ENCODE peak calls at places on chromosomes 13 and 19, in six cellular contexts. One of them, this sample, is unnamed.

GRCh38 chr19:39415111-39416046 is 2.9 kb downstream of the PLEKHG2 start:
- DNase-seq in H9: peak
- DNase-seq in mesenchymal stem cell: peak
- DNase-seq in IMR-90: no peak
- DNase-seq in H1: no peak
- DNase-seq in trophoblast cell: no peak
- DNase-seq in this sample: no peak

GRCh38 chr19:2888739-2889224 is 11.9 kb upstream of the ZNF57 start:
- DNase-seq in H9: peak
- DNase-seq in mesenchymal stem cell: no peak
- DNase-seq in IMR-90: no peak
- DNase-seq in H1: no peak
- DNase-seq in trophoblast cell: peak
- DNase-seq in this sample: no peak

GRCh38 chr13:110132178-110132975 is 174.6 kb downstream of the COL4A1 start:
- DNase-seq in H9: no peak
- DNase-seq in mesenchymal stem cell: peak
- DNase-seq in IMR-90: peak
- DNase-seq in H1: no peak
- DNase-seq in trophoblast cell: no peak
- DNase-seq in this sample: no peak

GRCh38 chr13:113553541-113554332 is 30.8 kb upstream of the TFDP1 start:
- DNase-seq in H9: no peak
- DNase-seq in mesenchymal stem cell: no peak
- DNase-seq in IMR-90: no peak
- DNase-seq in H1: no peak
- DNase-seq in trophoblast cell: no peak
- DNase-seq in this sample: no peak

GRCh38 chr19:17802137-17802858 is 7.4 kb downstream of the B3GNT3 start:
- DNase-seq in H9: no peak
- DNase-seq in mesenchymal stem cell: no peak
- DNase-seq in IMR-90: no peak
- DNase-seq in H1: no peak
- DNase-seq in trophoblast cell: no peak
- DNase-seq in this sample: no peak

GRCh38 chr13:103282571-103283450 is 216.6 kb upstream of the SLC10A2 start:
- DNase-seq in H9: no peak
- DNase-seq in mesenchymal stem cell: peak
- DNase-seq in IMR-90: peak
- DNase-seq in H1: no peak
- DNase-seq in trophoblast cell: peak
- DNase-seq in this sample: no peak

GRCh38 chr13:95713651-95714050 is 36.7 kb downstream of the DNAJC3 start:
- DNase-seq in H9: no peak
- DNase-seq in mesenchymal stem cell: peak
- DNase-seq in IMR-90: peak
- DNase-seq in H1: no peak
- DNase-seq in trophoblast cell: no peak
- DNase-seq in this sample: no peak

GRCh38 chr13:99426426-99426825 is 74.8 kb upstream of the TM9SF2 start:
- DNase-seq in H9: peak
- DNase-seq in mesenchymal stem cell: no peak
- DNase-seq in IMR-90: no peak
- DNase-seq in H1: no peak
- DNase-seq in trophoblast cell: no peak
- DNase-seq in this sample: no peak

GRCh38 chr19:38734426-38735256 is 9.6 kb downstream of the CAPN12 start:
- DNase-seq in H9: peak
- DNase-seq in mesenchymal stem cell: peak
- DNase-seq in IMR-90: no peak
- DNase-seq in H1: no peak
- DNase-seq in trophoblast cell: peak
- DNase-seq in this sample: no peak

GRCh38 chr13:97359181-97360057 is 74.5 kb upstream of the RAP2A start:
- DNase-seq in H9: peak
- DNase-seq in mesenchymal stem cell: peak
- DNase-seq in IMR-90: peak
- DNase-seq in H1: no peak
- DNase-seq in trophoblast cell: peak
- DNase-seq in this sample: peak

GRCh38 chr13:25963681-25964080 is 88.1 kb downstream of the SHISA2 start:
- DNase-seq in H9: no peak
- DNase-seq in mesenchymal stem cell: peak
- DNase-seq in IMR-90: no peak
- DNase-seq in H1: no peak
- DNase-seq in trophoblast cell: no peak
- DNase-seq in this sample: no peak

GRCh38 chr13:99422556-99423220 is 78.6 kb upstream of the TM9SF2 start:
- DNase-seq in H9: no peak
- DNase-seq in mesenchymal stem cell: no peak
- DNase-seq in IMR-90: no peak
- DNase-seq in H1: no peak
- DNase-seq in trophoblast cell: no peak
- DNase-seq in this sample: no peak

GRCh38 chr19:5507056-5507624 is 51.9 kb downstream of the ZNRF4 start:
- DNase-seq in H9: no peak
- DNase-seq in mesenchymal stem cell: no peak
- DNase-seq in IMR-90: no peak
- DNase-seq in H1: no peak
- DNase-seq in trophoblast cell: no peak
- DNase-seq in this sample: no peak

GRCh38 chr13:38045278-38046048 is 175.9 kb upstream of the TRPC4 start:
- DNase-seq in H9: peak
- DNase-seq in mesenchymal stem cell: peak
- DNase-seq in IMR-90: peak
- DNase-seq in H1: peak
- DNase-seq in trophoblast cell: peak
- DNase-seq in this sample: peak

GRCh38 chr19:2055871-2056809 is 5.1 kb upstream of the MKNK2 start:
- DNase-seq in H9: no peak
- DNase-seq in mesenchymal stem cell: peak
- DNase-seq in IMR-90: peak
- DNase-seq in H1: no peak
- DNase-seq in trophoblast cell: no peak
- DNase-seq in this sample: no peak

GRCh38 chr13:31595568-31595967 is 143.8 kb upstream of the RXFP2 start:
- DNase-seq in H9: no peak
- DNase-seq in mesenchymal stem cell: no peak
- DNase-seq in IMR-90: no peak
- DNase-seq in H1: no peak
- DNase-seq in trophoblast cell: no peak
- DNase-seq in this sample: no peak

GRCh38 chr19:43809762-43810696 is 7.8 kb upstream of the LYPD5 start:
- DNase-seq in H9: no peak
- DNase-seq in mesenchymal stem cell: peak
- DNase-seq in IMR-90: peak
- DNase-seq in H1: no peak
- DNase-seq in trophoblast cell: peak
- DNase-seq in this sample: no peak

GRCh38 chr13:28636078-28636477 is 22.9 kb upstream of the POMP start:
- DNase-seq in H9: no peak
- DNase-seq in mesenchymal stem cell: no peak
- DNase-seq in IMR-90: peak
- DNase-seq in H1: no peak
- DNase-seq in trophoblast cell: no peak
- DNase-seq in this sample: no peak

GRCh38 chr13:28355822-28356371 is 139.0 kb downstream of the FLT1 start:
- DNase-seq in H9: no peak
- DNase-seq in mesenchymal stem cell: peak
- DNase-seq in IMR-90: peak
- DNase-seq in H1: no peak
- DNase-seq in trophoblast cell: no peak
- DNase-seq in this sample: no peak

GRCh38 chr13:21528616-21529015 is 69.5 kb upstream of the ZDHHC20 start:
- DNase-seq in H9: no peak
- DNase-seq in mesenchymal stem cell: peak
- DNase-seq in IMR-90: peak
- DNase-seq in H1: no peak
- DNase-seq in trophoblast cell: no peak
- DNase-seq in this sample: no peak

GRCh38 chr13:51608857-51609406 is 24.7 kb downstream of the WDFY2 start:
- DNase-seq in H9: no peak
- DNase-seq in mesenchymal stem cell: no peak
- DNase-seq in IMR-90: no peak
- DNase-seq in H1: no peak
- DNase-seq in trophoblast cell: no peak
- DNase-seq in this sample: no peak

GRCh38 chr19:29714371-29714952 is 599 bp downstream of the C19orf12 start:
- DNase-seq in H9: no peak
- DNase-seq in mesenchymal stem cell: no peak
- DNase-seq in IMR-90: no peak
- DNase-seq in H1: no peak
- DNase-seq in trophoblast cell: no peak
- DNase-seq in this sample: no peak

GRCh38 chr13:100833427-100833826 is 158.8 kb upstream of the TMTC4 start:
- DNase-seq in H9: no peak
- DNase-seq in mesenchymal stem cell: no peak
- DNase-seq in IMR-90: no peak
- DNase-seq in H1: no peak
- DNase-seq in trophoblast cell: no peak
- DNase-seq in this sample: no peak

GRCh38 chr19:2615782-2616181 is 86.7 kb downstream of the GNG7 start:
- DNase-seq in H9: no peak
- DNase-seq in mesenchymal stem cell: no peak
- DNase-seq in IMR-90: no peak
- DNase-seq in H1: no peak
- DNase-seq in trophoblast cell: no peak
- DNase-seq in this sample: no peak

GRCh38 chr13:99556867-99557443 is 55.7 kb downstream of the TM9SF2 start:
- DNase-seq in H9: no peak
- DNase-seq in mesenchymal stem cell: no peak
- DNase-seq in IMR-90: no peak
- DNase-seq in H1: no peak
- DNase-seq in trophoblast cell: no peak
- DNase-seq in this sample: no peak

GRCh38 chr19:51687791-51688664 is 5.1 kb upstream of the SPACA6 start:
- DNase-seq in H9: peak
- DNase-seq in mesenchymal stem cell: peak
- DNase-seq in IMR-90: peak
- DNase-seq in H1: no peak
- DNase-seq in trophoblast cell: peak
- DNase-seq in this sample: no peak

GRCh38 chr13:80036845-80037504 is 304.0 kb downstream of the SPRY2 start:
- DNase-seq in H9: no peak
- DNase-seq in mesenchymal stem cell: no peak
- DNase-seq in IMR-90: no peak
- DNase-seq in H1: no peak
- DNase-seq in trophoblast cell: no peak
- DNase-seq in this sample: no peak

GRCh38 chr13:21526707-21527454 is 67.8 kb upstream of the ZDHHC20 start:
- DNase-seq in H9: no peak
- DNase-seq in mesenchymal stem cell: no peak
- DNase-seq in IMR-90: no peak
- DNase-seq in H1: no peak
- DNase-seq in trophoblast cell: no peak
- DNase-seq in this sample: no peak

GRCh38 chr13:93080587-93080986 is 146.0 kb upstream of the GPC6 start:
- DNase-seq in H9: no peak
- DNase-seq in mesenchymal stem cell: peak
- DNase-seq in IMR-90: peak
- DNase-seq in H1: no peak
- DNase-seq in trophoblast cell: no peak
- DNase-seq in this sample: no peak

GRCh38 chr19:14405758-14406644 is 13.1 kb downstream of the DDX39A start:
- DNase-seq in H9: peak
- DNase-seq in mesenchymal stem cell: peak
- DNase-seq in IMR-90: peak
- DNase-seq in H1: peak
- DNase-seq in trophoblast cell: peak
- DNase-seq in this sample: peak
- H3K23ac ChIP-seq in H9: no peak
- H3K23ac ChIP-seq in mesenchymal stem cell: no peak
- H3K23ac ChIP-seq in IMR-90: no peak
- H3K23ac ChIP-seq in H1: no peak
- H3K23ac ChIP-seq in trophoblast cell: no peak
- H3K23ac ChIP-seq in this sample: peak

DNA sequence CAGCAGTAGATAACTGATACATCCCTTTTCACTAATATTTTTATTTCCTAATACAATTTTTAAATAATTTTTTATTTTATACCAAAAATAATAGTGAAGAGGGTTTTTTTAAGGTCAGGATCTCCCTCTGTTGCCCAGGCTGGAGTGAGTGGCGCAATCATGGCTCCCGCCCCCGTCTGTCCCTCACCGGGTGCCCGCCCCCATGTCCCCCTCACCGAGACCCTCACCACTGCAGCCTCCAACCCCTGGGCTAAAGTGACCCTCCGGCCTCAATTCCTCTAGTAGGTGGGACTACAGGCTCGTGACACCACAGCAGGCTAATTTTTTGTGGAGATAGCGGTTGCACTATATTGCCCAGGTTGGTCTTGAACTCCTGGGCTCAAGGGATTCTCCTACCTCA is 17.8 kb upstream of the ZNF846 start:
- DNase-seq in H9: no peak
- DNase-seq in mesenchymal stem cell: no peak
- DNase-seq in IMR-90: no peak
- DNase-seq in H1: no peak
- DNase-seq in trophoblast cell: no peak
- DNase-seq in this sample: no peak
- H4K91ac ChIP-seq in H9: no peak
- H4K91ac ChIP-seq in mesenchymal stem cell: peak
- H4K91ac ChIP-seq in IMR-90: no peak
- H4K91ac ChIP-seq in H1: peak
- H4K91ac ChIP-seq in trophoblast cell: peak
- H4K91ac ChIP-seq in this sample: no peak

GRCh38 chr19:12668937-12669271 is 2.3 kb downstream of the WDR83 start:
- DNase-seq in H9: no peak
- DNase-seq in mesenchymal stem cell: peak
- DNase-seq in IMR-90: peak
- DNase-seq in H1: no peak
- DNase-seq in trophoblast cell: peak
- DNase-seq in this sample: no peak
- H3K23ac ChIP-seq in H9: no peak
- H3K23ac ChIP-seq in mesenchymal stem cell: no peak
- H3K23ac ChIP-seq in IMR-90: peak
- H3K23ac ChIP-seq in H1: no peak
- H3K23ac ChIP-seq in trophoblast cell: no peak
- H3K23ac ChIP-seq in this sample: peak

DNA sequence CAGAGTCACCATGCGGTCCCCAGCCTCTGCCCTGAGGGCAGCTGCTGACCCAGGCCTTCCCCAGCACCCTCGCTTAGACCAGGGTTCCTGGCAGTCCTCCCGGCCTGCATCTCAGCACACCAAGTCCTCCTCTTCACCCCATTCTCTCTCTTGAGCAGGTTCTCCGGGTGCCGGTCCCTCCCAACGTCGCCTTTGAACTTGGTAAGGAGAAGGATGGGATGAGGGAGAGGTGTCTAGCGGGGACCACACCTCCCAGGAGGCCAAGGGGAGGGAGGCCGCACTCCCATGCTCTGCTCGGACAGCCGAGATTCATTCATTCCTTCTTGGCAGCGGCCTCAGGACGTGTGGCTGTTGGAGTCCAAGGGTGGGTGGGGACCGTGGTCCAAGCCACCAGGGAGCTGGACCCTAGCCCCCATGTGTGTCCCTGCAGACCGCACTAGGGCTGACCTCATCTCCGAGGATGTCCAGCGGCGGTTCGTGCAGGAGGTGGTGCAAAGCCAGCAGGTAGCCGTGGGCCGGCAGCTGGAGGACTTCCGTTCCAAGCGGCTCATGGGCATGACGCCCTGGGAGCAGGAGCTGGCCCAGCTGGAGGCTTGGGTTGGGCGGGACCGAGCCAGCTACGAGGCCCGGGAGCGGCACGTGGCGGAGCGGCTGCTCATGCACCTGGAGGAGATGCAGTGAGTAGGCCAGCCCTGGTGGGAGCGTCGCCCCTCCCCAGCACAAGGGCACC is 9.4 kb downstream of the ARHGEF1 start:
- DNase-seq in H9: no peak
- DNase-seq in mesenchymal stem cell: no peak
- DNase-seq in IMR-90: no peak
- DNase-seq in H1: no peak
- DNase-seq in trophoblast cell: no peak
- DNase-seq in this sample: no peak
- H4K91ac ChIP-seq in H9: no peak
- H4K91ac ChIP-seq in mesenchymal stem cell: no peak
- H4K91ac ChIP-seq in IMR-90: no peak
- H4K91ac ChIP-seq in H1: no peak
- H4K91ac ChIP-seq in trophoblast cell: no peak
- H4K91ac ChIP-seq in this sample: no peak